ENCODE peak calls at places on chromosome 9, in five cellular contexts. One of them, this sample, is unnamed.
A peak's percentile ranks its signal among the peaks of the same experiment; 100 is the strongest.

GRCh38 chr9:129411501-129412175 is 209.3 kb downstream of the C9orf50 start:
- DNase-seq in neural crest cell: no peak
- DNase-seq in T-helper 2 cell: no peak
- DNase-seq in non-pigmented ciliary epithelial cell: no peak
- DNase-seq in IMR-90: no peak
- DNase-seq in this sample: no peak

GRCh38 chr9:128555180-128555721 is 2.9 kb downstream of the SPTAN1 start:
- DNase-seq in neural crest cell: no peak
- DNase-seq in T-helper 2 cell: no peak
- DNase-seq in non-pigmented ciliary epithelial cell: no peak
- DNase-seq in IMR-90: peak; percentile 79
- DNase-seq in this sample: peak; percentile 52

GRCh38 chr9:103707181-103707580 is 386.9 kb upstream of the SMC2 start:
- DNase-seq in neural crest cell: no peak
- DNase-seq in T-helper 2 cell: no peak
- DNase-seq in non-pigmented ciliary epithelial cell: no peak
- DNase-seq in IMR-90: no peak
- DNase-seq in this sample: no peak

GRCh38 chr9:36158122-36158521 is 11.1 kb upstream of the CCIN start:
- DNase-seq in neural crest cell: no peak
- DNase-seq in T-helper 2 cell: no peak
- DNase-seq in non-pigmented ciliary epithelial cell: no peak
- DNase-seq in IMR-90: peak; percentile 33
- DNase-seq in this sample: no peak

GRCh38 chr9:98811051-98811650 is 3.7 kb downstream of the GALNT12 start:
- DNase-seq in neural crest cell: no peak
- DNase-seq in T-helper 2 cell: no peak
- DNase-seq in non-pigmented ciliary epithelial cell: peak; percentile 96
- DNase-seq in IMR-90: peak; percentile 96
- DNase-seq in this sample: peak; percentile 88

GRCh38 chr9:125889122-125889523 is 141.9 kb downstream of the PBX3 start:
- DNase-seq in neural crest cell: no peak
- DNase-seq in T-helper 2 cell: no peak
- DNase-seq in non-pigmented ciliary epithelial cell: no peak
- DNase-seq in IMR-90: peak; percentile 3
- DNase-seq in this sample: peak; percentile 8

GRCh38 chr9:89422151-89422918 is 75.6 kb downstream of the SEMA4D start:
- DNase-seq in neural crest cell: no peak
- DNase-seq in T-helper 2 cell: peak; percentile 43
- DNase-seq in non-pigmented ciliary epithelial cell: peak; percentile 28
- DNase-seq in IMR-90: peak; percentile 88
- DNase-seq in this sample: peak; percentile 50

GRCh38 chr9:99092643-99093491 is 12.0 kb upstream of the TGFBR1 start:
- DNase-seq in neural crest cell: no peak
- DNase-seq in T-helper 2 cell: no peak
- DNase-seq in non-pigmented ciliary epithelial cell: no peak
- DNase-seq in IMR-90: no peak
- DNase-seq in this sample: no peak

GRCh38 chr9:90901933-90902332 is 100.3 kb downstream of the SYK start:
- DNase-seq in neural crest cell: no peak
- DNase-seq in T-helper 2 cell: no peak
- DNase-seq in non-pigmented ciliary epithelial cell: no peak
- DNase-seq in IMR-90: no peak
- DNase-seq in this sample: no peak

GRCh38 chr9:89873801-89874200 is 269.0 kb downstream of the GADD45G start:
- DNase-seq in neural crest cell: no peak
- DNase-seq in T-helper 2 cell: no peak
- DNase-seq in non-pigmented ciliary epithelial cell: no peak
- DNase-seq in IMR-90: no peak
- DNase-seq in this sample: no peak

GRCh38 chr9:123440256-123440655 is 84.3 kb downstream of the CRB2 start:
- DNase-seq in neural crest cell: no peak
- DNase-seq in T-helper 2 cell: no peak
- DNase-seq in non-pigmented ciliary epithelial cell: no peak
- DNase-seq in IMR-90: no peak
- DNase-seq in this sample: no peak

GRCh38 chr9:86854898-86855523 is 92.3 kb downstream of the GAS1 start:
- DNase-seq in neural crest cell: peak; percentile 39
- DNase-seq in T-helper 2 cell: no peak
- DNase-seq in non-pigmented ciliary epithelial cell: peak; percentile 81
- DNase-seq in IMR-90: peak; percentile 96
- DNase-seq in this sample: peak; percentile 74

GRCh38 chr9:113137196-113138168 is 13.3 kb upstream of the SLC31A2 start:
- DNase-seq in neural crest cell: no peak
- DNase-seq in T-helper 2 cell: no peak
- DNase-seq in non-pigmented ciliary epithelial cell: no peak
- DNase-seq in IMR-90: no peak
- DNase-seq in this sample: no peak

GRCh38 chr9:78025186-78025585 is 6.4 kb downstream of the GNAQ start:
- DNase-seq in neural crest cell: no peak
- DNase-seq in T-helper 2 cell: no peak
- DNase-seq in non-pigmented ciliary epithelial cell: no peak
- DNase-seq in IMR-90: no peak
- DNase-seq in this sample: no peak

GRCh38 chr9:134473353-134474057 is 147.2 kb downstream of the RXRA start:
- DNase-seq in neural crest cell: no peak
- DNase-seq in T-helper 2 cell: no peak
- DNase-seq in non-pigmented ciliary epithelial cell: no peak
- DNase-seq in IMR-90: no peak
- DNase-seq in this sample: no peak

GRCh38 chr9:18362901-18363685 is 110.9 kb upstream of the ADAMTSL1 start:
- DNase-seq in neural crest cell: no peak
- DNase-seq in T-helper 2 cell: no peak
- DNase-seq in non-pigmented ciliary epithelial cell: no peak
- DNase-seq in IMR-90: peak; percentile 74
- DNase-seq in this sample: no peak

GRCh38 chr9:17528859-17529258 is 50.0 kb upstream of the SH3GL2 start:
- DNase-seq in neural crest cell: no peak
- DNase-seq in T-helper 2 cell: no peak
- DNase-seq in non-pigmented ciliary epithelial cell: no peak
- DNase-seq in IMR-90: peak; percentile 10
- DNase-seq in this sample: peak; percentile 26

GRCh38 chr9:88197781-88198345 is 59.6 kb upstream of the SPATA31C2 start:
- DNase-seq in neural crest cell: no peak
- DNase-seq in T-helper 2 cell: no peak
- DNase-seq in non-pigmented ciliary epithelial cell: peak; percentile 70
- DNase-seq in IMR-90: peak; percentile 87
- DNase-seq in this sample: peak; percentile 67

GRCh38 chr9:133135193-133135745 is 14.2 kb upstream of the RALGDS start:
- DNase-seq in neural crest cell: no peak
- DNase-seq in T-helper 2 cell: peak; percentile 63
- DNase-seq in non-pigmented ciliary epithelial cell: no peak
- DNase-seq in IMR-90: peak; percentile 86
- DNase-seq in this sample: peak; percentile 89

GRCh38 chr9:135924628-135925338 is 17.4 kb upstream of the CAMSAP1 start:
- DNase-seq in neural crest cell: no peak
- DNase-seq in T-helper 2 cell: no peak
- DNase-seq in non-pigmented ciliary epithelial cell: no peak
- DNase-seq in IMR-90: no peak
- DNase-seq in this sample: peak; percentile 44

GRCh38 chr9:136189394-136190236 is 15.3 kb downstream of the LHX3 start:
- DNase-seq in neural crest cell: no peak
- DNase-seq in T-helper 2 cell: no peak
- DNase-seq in non-pigmented ciliary epithelial cell: no peak
- DNase-seq in IMR-90: no peak
- DNase-seq in this sample: no peak

GRCh38 chr9:99368341-99369326 is 146.6 kb downstream of the SEC61B start:
- DNase-seq in neural crest cell: peak; percentile 25
- DNase-seq in T-helper 2 cell: no peak
- DNase-seq in non-pigmented ciliary epithelial cell: no peak
- DNase-seq in IMR-90: peak; percentile 83
- DNase-seq in this sample: peak; percentile 73

GRCh38 chr9:137975936-137976565 is 98.5 kb downstream of the CACNA1B start:
- DNase-seq in neural crest cell: no peak
- DNase-seq in T-helper 2 cell: no peak
- DNase-seq in non-pigmented ciliary epithelial cell: no peak
- DNase-seq in IMR-90: no peak
- DNase-seq in this sample: no peak

GRCh38 chr9:120571443-120572257 is 8.3 kb downstream of the CDK5RAP2 start:
- DNase-seq in neural crest cell: no peak
- DNase-seq in T-helper 2 cell: no peak
- DNase-seq in non-pigmented ciliary epithelial cell: no peak
- DNase-seq in IMR-90: peak; percentile 85
- DNase-seq in this sample: peak; percentile 92

GRCh38 chr9:124329393-124329792 is 71.6 kb downstream of the NEK6 start:
- DNase-seq in neural crest cell: no peak
- DNase-seq in T-helper 2 cell: no peak
- DNase-seq in non-pigmented ciliary epithelial cell: no peak
- DNase-seq in IMR-90: no peak
- DNase-seq in this sample: no peak

GRCh38 chr9:104993291-104993963 is 65.5 kb upstream of the ABCA1 start:
- DNase-seq in neural crest cell: no peak
- DNase-seq in T-helper 2 cell: no peak
- DNase-seq in non-pigmented ciliary epithelial cell: no peak
- DNase-seq in IMR-90: peak; percentile 86
- DNase-seq in this sample: peak; percentile 59

GRCh38 chr9:93256878-93257807 is 73.2 kb downstream of the WNK2 start:
- DNase-seq in neural crest cell: no peak
- DNase-seq in T-helper 2 cell: no peak
- DNase-seq in non-pigmented ciliary epithelial cell: no peak
- DNase-seq in IMR-90: no peak
- DNase-seq in this sample: no peak

GRCh38 chr9:131627846-131628820 is 82.8 kb downstream of the PRRT1B start:
- DNase-seq in neural crest cell: no peak
- DNase-seq in T-helper 2 cell: no peak
- DNase-seq in non-pigmented ciliary epithelial cell: peak; percentile 60
- DNase-seq in IMR-90: peak; percentile 71
- DNase-seq in this sample: no peak

GRCh38 chr9:120617637-120617979 is 37.6 kb upstream of the CDK5RAP2 start:
- DNase-seq in neural crest cell: no peak
- DNase-seq in T-helper 2 cell: no peak
- DNase-seq in non-pigmented ciliary epithelial cell: no peak
- DNase-seq in IMR-90: peak; percentile 18
- DNase-seq in this sample: peak; percentile 53

GRCh38 chr9:33919276-33919897 is 102.4 kb downstream of the UBE2R2 start:
- DNase-seq in neural crest cell: no peak
- DNase-seq in T-helper 2 cell: no peak
- DNase-seq in non-pigmented ciliary epithelial cell: no peak
- DNase-seq in IMR-90: no peak
- DNase-seq in this sample: no peak

GRCh38 chr9:127578627-127578951 is 33.5 kb upstream of the STXBP1 start:
- DNase-seq in neural crest cell: no peak
- DNase-seq in T-helper 2 cell: no peak
- DNase-seq in non-pigmented ciliary epithelial cell: no peak
- DNase-seq in IMR-90: no peak
- DNase-seq in this sample: no peak

GRCh38 chr9:14148501-14149103 is 165.3 kb downstream of the NFIB start:
- DNase-seq in neural crest cell: no peak
- DNase-seq in T-helper 2 cell: no peak
- DNase-seq in non-pigmented ciliary epithelial cell: no peak
- DNase-seq in IMR-90: no peak
- DNase-seq in this sample: no peak

GRCh38 chr9:120299785-120300184 is 280.2 kb downstream of the CDK5RAP2 start:
- DNase-seq in neural crest cell: no peak
- DNase-seq in T-helper 2 cell: no peak
- DNase-seq in non-pigmented ciliary epithelial cell: no peak
- DNase-seq in IMR-90: no peak
- DNase-seq in this sample: no peak

GRCh38 chr9:126612329-126612812 is 1.4 kb upstream of the LMX1B start:
- DNase-seq in neural crest cell: no peak
- DNase-seq in T-helper 2 cell: no peak
- DNase-seq in non-pigmented ciliary epithelial cell: no peak
- DNase-seq in IMR-90: no peak
- DNase-seq in this sample: no peak

GRCh38 chr9:34490360-34490759 is 31.8 kb downstream of the DNAI1 start:
- DNase-seq in neural crest cell: no peak
- DNase-seq in T-helper 2 cell: no peak
- DNase-seq in non-pigmented ciliary epithelial cell: no peak
- DNase-seq in IMR-90: no peak
- DNase-seq in this sample: no peak

GRCh38 chr9:107051392-107051791 is 188.4 kb downstream of the ZNF462 start:
- DNase-seq in neural crest cell: no peak
- DNase-seq in T-helper 2 cell: no peak
- DNase-seq in non-pigmented ciliary epithelial cell: no peak
- DNase-seq in IMR-90: no peak
- DNase-seq in this sample: no peak

GRCh38 chr9:132732326-132732725 is 62.1 kb downstream of the GTF3C4 start:
- DNase-seq in neural crest cell: no peak
- DNase-seq in T-helper 2 cell: no peak
- DNase-seq in non-pigmented ciliary epithelial cell: no peak
- DNase-seq in IMR-90: no peak
- DNase-seq in this sample: no peak

GRCh38 chr9:90271707-90272106 is 370.9 kb downstream of the DIRAS2 start:
- DNase-seq in neural crest cell: no peak
- DNase-seq in T-helper 2 cell: no peak
- DNase-seq in non-pigmented ciliary epithelial cell: no peak
- DNase-seq in IMR-90: no peak
- DNase-seq in this sample: no peak

GRCh38 chr9:94097788-94098413 is 13.6 kb downstream of the PTPDC1 start:
- DNase-seq in neural crest cell: no peak
- DNase-seq in T-helper 2 cell: no peak
- DNase-seq in non-pigmented ciliary epithelial cell: peak; percentile 80
- DNase-seq in IMR-90: peak; percentile 95
- DNase-seq in this sample: peak; percentile 90

GRCh38 chr9:131096490-131097258 is at the start of gene AIF1L:
- DNase-seq in neural crest cell: peak; percentile 31
- DNase-seq in T-helper 2 cell: no peak
- DNase-seq in non-pigmented ciliary epithelial cell: no peak
- DNase-seq in IMR-90: no peak
- DNase-seq in this sample: peak; percentile 67